ENCODE peak calls at places on chromosomes 2 and 18, in six cellular contexts. One of them, this sample, is unnamed.

GRCh38 chr2:60882971-60883753 is 1.8 kb downstream of the REL start:
- DNase-seq in GM12892: no peak
- DNase-seq in SK-N-DZ: no peak
- DNase-seq in cardiac fibroblast: peak
- DNase-seq in NCI-H2081 treated with DMSO at 0.1 percent for 48 hours: no peak
- DNase-seq in stimulated activated CD4-positive, alpha-beta T cell treated with anti-CD3 and anti-CD28 coated beads, Interleukin-2, amount 100 ng/mL, for 24 hours: no peak
- DNase-seq in this sample: peak

GRCh38 chr2:3535794-3536681 is 16.7 kb upstream of the ADI1 start:
- DNase-seq in GM12892: no peak
- DNase-seq in SK-N-DZ: no peak
- DNase-seq in cardiac fibroblast: peak
- DNase-seq in NCI-H2081 treated with DMSO at 0.1 percent for 48 hours: no peak
- DNase-seq in stimulated activated CD4-positive, alpha-beta T cell treated with anti-CD3 and anti-CD28 coated beads, Interleukin-2, amount 100 ng/mL, for 24 hours: no peak
- DNase-seq in this sample: peak

GRCh38 chr2:95051636-95052035 is 26.1 kb downstream of the MAL start:
- DNase-seq in GM12892: no peak
- DNase-seq in SK-N-DZ: no peak
- DNase-seq in cardiac fibroblast: no peak
- DNase-seq in NCI-H2081 treated with DMSO at 0.1 percent for 48 hours: no peak
- DNase-seq in stimulated activated CD4-positive, alpha-beta T cell treated with anti-CD3 and anti-CD28 coated beads, Interleukin-2, amount 100 ng/mL, for 24 hours: no peak
- DNase-seq in this sample: no peak

GRCh38 chr18:6363216-6363615 is 51.5 kb downstream of the L3MBTL4 start:
- DNase-seq in GM12892: peak
- DNase-seq in SK-N-DZ: no peak
- DNase-seq in cardiac fibroblast: no peak
- DNase-seq in NCI-H2081 treated with DMSO at 0.1 percent for 48 hours: no peak
- DNase-seq in stimulated activated CD4-positive, alpha-beta T cell treated with anti-CD3 and anti-CD28 coated beads, Interleukin-2, amount 100 ng/mL, for 24 hours: no peak
- DNase-seq in this sample: no peak

GRCh38 chr18:53070706-53071105 is 730.7 kb downstream of the DCC start:
- DNase-seq in GM12892: no peak
- DNase-seq in SK-N-DZ: no peak
- DNase-seq in cardiac fibroblast: no peak
- DNase-seq in NCI-H2081 treated with DMSO at 0.1 percent for 48 hours: no peak
- DNase-seq in stimulated activated CD4-positive, alpha-beta T cell treated with anti-CD3 and anti-CD28 coated beads, Interleukin-2, amount 100 ng/mL, for 24 hours: no peak
- DNase-seq in this sample: no peak

GRCh38 chr2:150165988-150166965 is 321.2 kb downstream of the RND3 start:
- DNase-seq in GM12892: no peak
- DNase-seq in SK-N-DZ: no peak
- DNase-seq in cardiac fibroblast: peak
- DNase-seq in NCI-H2081 treated with DMSO at 0.1 percent for 48 hours: no peak
- DNase-seq in stimulated activated CD4-positive, alpha-beta T cell treated with anti-CD3 and anti-CD28 coated beads, Interleukin-2, amount 100 ng/mL, for 24 hours: no peak
- DNase-seq in this sample: peak

GRCh38 chr2:110755494-110756078 is 23.2 kb downstream of the ACOXL start:
- DNase-seq in GM12892: no peak
- DNase-seq in SK-N-DZ: no peak
- DNase-seq in cardiac fibroblast: peak
- DNase-seq in NCI-H2081 treated with DMSO at 0.1 percent for 48 hours: no peak
- DNase-seq in stimulated activated CD4-positive, alpha-beta T cell treated with anti-CD3 and anti-CD28 coated beads, Interleukin-2, amount 100 ng/mL, for 24 hours: no peak
- DNase-seq in this sample: no peak

GRCh38 chr2:227818569-227819397 is 5.1 kb downstream of the CCL20 start:
- DNase-seq in GM12892: no peak
- DNase-seq in SK-N-DZ: no peak
- DNase-seq in cardiac fibroblast: peak
- DNase-seq in NCI-H2081 treated with DMSO at 0.1 percent for 48 hours: no peak
- DNase-seq in stimulated activated CD4-positive, alpha-beta T cell treated with anti-CD3 and anti-CD28 coated beads, Interleukin-2, amount 100 ng/mL, for 24 hours: no peak
- DNase-seq in this sample: no peak

GRCh38 chr2:168910330-168910729 is 9.2 kb downstream of the G6PC2 start:
- DNase-seq in GM12892: no peak
- DNase-seq in SK-N-DZ: no peak
- DNase-seq in cardiac fibroblast: no peak
- DNase-seq in NCI-H2081 treated with DMSO at 0.1 percent for 48 hours: no peak
- DNase-seq in stimulated activated CD4-positive, alpha-beta T cell treated with anti-CD3 and anti-CD28 coated beads, Interleukin-2, amount 100 ng/mL, for 24 hours: no peak
- DNase-seq in this sample: no peak

GRCh38 chr2:99430614-99431258 is 59.1 kb downstream of the REV1 start:
- DNase-seq in GM12892: no peak
- DNase-seq in SK-N-DZ: no peak
- DNase-seq in cardiac fibroblast: peak
- DNase-seq in NCI-H2081 treated with DMSO at 0.1 percent for 48 hours: no peak
- DNase-seq in stimulated activated CD4-positive, alpha-beta T cell treated with anti-CD3 and anti-CD28 coated beads, Interleukin-2, amount 100 ng/mL, for 24 hours: no peak
- DNase-seq in this sample: peak

GRCh38 chr2:230940476-230940815 is 15.4 kb upstream of the GPR55 start:
- DNase-seq in GM12892: no peak
- DNase-seq in SK-N-DZ: no peak
- DNase-seq in cardiac fibroblast: no peak
- DNase-seq in NCI-H2081 treated with DMSO at 0.1 percent for 48 hours: no peak
- DNase-seq in stimulated activated CD4-positive, alpha-beta T cell treated with anti-CD3 and anti-CD28 coated beads, Interleukin-2, amount 100 ng/mL, for 24 hours: peak
- DNase-seq in this sample: no peak

GRCh38 chr2:164335128-164335527 is 286.2 kb downstream of the GRB14 start:
- DNase-seq in GM12892: no peak
- DNase-seq in SK-N-DZ: no peak
- DNase-seq in cardiac fibroblast: no peak
- DNase-seq in NCI-H2081 treated with DMSO at 0.1 percent for 48 hours: no peak
- DNase-seq in stimulated activated CD4-positive, alpha-beta T cell treated with anti-CD3 and anti-CD28 coated beads, Interleukin-2, amount 100 ng/mL, for 24 hours: no peak
- DNase-seq in this sample: no peak

GRCh38 chr2:176291768-176292393 is 22.6 kb downstream of the MTX2 start:
- DNase-seq in GM12892: no peak
- DNase-seq in SK-N-DZ: no peak
- DNase-seq in cardiac fibroblast: no peak
- DNase-seq in NCI-H2081 treated with DMSO at 0.1 percent for 48 hours: no peak
- DNase-seq in stimulated activated CD4-positive, alpha-beta T cell treated with anti-CD3 and anti-CD28 coated beads, Interleukin-2, amount 100 ng/mL, for 24 hours: no peak
- DNase-seq in this sample: peak

GRCh38 chr18:14144628-14144895 is 12.3 kb upstream of the ZNF519 start:
- DNase-seq in GM12892: no peak
- DNase-seq in SK-N-DZ: no peak
- DNase-seq in cardiac fibroblast: no peak
- DNase-seq in NCI-H2081 treated with DMSO at 0.1 percent for 48 hours: no peak
- DNase-seq in stimulated activated CD4-positive, alpha-beta T cell treated with anti-CD3 and anti-CD28 coated beads, Interleukin-2, amount 100 ng/mL, for 24 hours: no peak
- DNase-seq in this sample: no peak

GRCh38 chr2:210667726-210668125 is 111.3 kb downstream of the CPS1 start:
- DNase-seq in GM12892: no peak
- DNase-seq in SK-N-DZ: no peak
- DNase-seq in cardiac fibroblast: no peak
- DNase-seq in NCI-H2081 treated with DMSO at 0.1 percent for 48 hours: no peak
- DNase-seq in stimulated activated CD4-positive, alpha-beta T cell treated with anti-CD3 and anti-CD28 coated beads, Interleukin-2, amount 100 ng/mL, for 24 hours: no peak
- DNase-seq in this sample: no peak

GRCh38 chr18:55587341-55588000 is 521 bp downstream of the TCF4 start:
- DNase-seq in GM12892: no peak
- DNase-seq in SK-N-DZ: peak
- DNase-seq in cardiac fibroblast: peak
- DNase-seq in NCI-H2081 treated with DMSO at 0.1 percent for 48 hours: no peak
- DNase-seq in stimulated activated CD4-positive, alpha-beta T cell treated with anti-CD3 and anti-CD28 coated beads, Interleukin-2, amount 100 ng/mL, for 24 hours: no peak
- DNase-seq in this sample: peak